ENCODE peak calls at places on chromosomes 3 and 15, in eight cellular contexts. One of them, this sample, is unnamed.

GRCh38 chr3:156764761-156765160 is 61.4 kb upstream of the LEKR1 start:
- DNase-seq in psoas muscle: no peak
- DNase-seq in CD8-positive, alpha-beta T cell: no peak
- DNase-seq in aorta: no peak
- DNase-seq in AG04450: no peak
- DNase-seq in HS-5: no peak
- DNase-seq in activated CD8-positive, alpha-beta memory T cell treated with anti-CD3 and anti-CD28 coated beads, Interleukin-2, amount 50 U/mL, for 48 hours: no peak
- DNase-seq in ELF-1: no peak
- DNase-seq in this sample: peak

GRCh38 chr3:21672303-21672702 is 78.7 kb downstream of the ZNF385D start:
- DNase-seq in psoas muscle: no peak
- DNase-seq in CD8-positive, alpha-beta T cell: no peak
- DNase-seq in aorta: no peak
- DNase-seq in AG04450: peak
- DNase-seq in HS-5: peak
- DNase-seq in activated CD8-positive, alpha-beta memory T cell treated with anti-CD3 and anti-CD28 coated beads, Interleukin-2, amount 50 U/mL, for 48 hours: no peak
- DNase-seq in ELF-1: no peak
- DNase-seq in this sample: peak

GRCh38 chr3:50342818-50343633 is 2.4 kb upstream of the RASSF1 start:
- DNase-seq in psoas muscle: no peak
- DNase-seq in CD8-positive, alpha-beta T cell: no peak
- DNase-seq in aorta: no peak
- DNase-seq in AG04450: no peak
- DNase-seq in HS-5: no peak
- DNase-seq in activated CD8-positive, alpha-beta memory T cell treated with anti-CD3 and anti-CD28 coated beads, Interleukin-2, amount 50 U/mL, for 48 hours: no peak
- DNase-seq in ELF-1: peak
- DNase-seq in this sample: no peak

GRCh38 chr15:58404722-58405121 is 27.1 kb upstream of the LIPC start:
- DNase-seq in psoas muscle: no peak
- DNase-seq in CD8-positive, alpha-beta T cell: no peak
- DNase-seq in aorta: no peak
- DNase-seq in AG04450: no peak
- DNase-seq in HS-5: no peak
- DNase-seq in activated CD8-positive, alpha-beta memory T cell treated with anti-CD3 and anti-CD28 coated beads, Interleukin-2, amount 50 U/mL, for 48 hours: no peak
- DNase-seq in ELF-1: no peak
- DNase-seq in this sample: no peak

GRCh38 chr3:141280086-141280485 is 48.5 kb downstream of the PXYLP1 start:
- DNase-seq in psoas muscle: no peak
- DNase-seq in CD8-positive, alpha-beta T cell: no peak
- DNase-seq in aorta: peak
- DNase-seq in AG04450: no peak
- DNase-seq in HS-5: no peak
- DNase-seq in activated CD8-positive, alpha-beta memory T cell treated with anti-CD3 and anti-CD28 coated beads, Interleukin-2, amount 50 U/mL, for 48 hours: no peak
- DNase-seq in ELF-1: no peak
- DNase-seq in this sample: no peak

GRCh38 chr3:62577153-62577552 is 203.8 kb upstream of the FEZF2 start:
- DNase-seq in psoas muscle: no peak
- DNase-seq in CD8-positive, alpha-beta T cell: no peak
- DNase-seq in aorta: no peak
- DNase-seq in AG04450: no peak
- DNase-seq in HS-5: no peak
- DNase-seq in activated CD8-positive, alpha-beta memory T cell treated with anti-CD3 and anti-CD28 coated beads, Interleukin-2, amount 50 U/mL, for 48 hours: no peak
- DNase-seq in ELF-1: no peak
- DNase-seq in this sample: no peak

GRCh38 chr3:128875556-128876120 is 3.8 kb upstream of the ACAD9 start:
- DNase-seq in psoas muscle: peak
- DNase-seq in CD8-positive, alpha-beta T cell: peak
- DNase-seq in aorta: peak
- DNase-seq in AG04450: no peak
- DNase-seq in HS-5: no peak
- DNase-seq in activated CD8-positive, alpha-beta memory T cell treated with anti-CD3 and anti-CD28 coated beads, Interleukin-2, amount 50 U/mL, for 48 hours: peak
- DNase-seq in ELF-1: peak
- DNase-seq in this sample: peak

GRCh38 chr15:96312641-96313335 is 17.7 kb upstream of the NR2F2 start:
- DNase-seq in psoas muscle: no peak
- DNase-seq in CD8-positive, alpha-beta T cell: no peak
- DNase-seq in aorta: no peak
- DNase-seq in AG04450: no peak
- DNase-seq in HS-5: no peak
- DNase-seq in activated CD8-positive, alpha-beta memory T cell treated with anti-CD3 and anti-CD28 coated beads, Interleukin-2, amount 50 U/mL, for 48 hours: no peak
- DNase-seq in ELF-1: no peak
- DNase-seq in this sample: no peak

GRCh38 chr15:45891766-45892165 is 256.9 kb downstream of the SQOR start:
- DNase-seq in psoas muscle: peak
- DNase-seq in CD8-positive, alpha-beta T cell: no peak
- DNase-seq in aorta: peak
- DNase-seq in AG04450: no peak
- DNase-seq in HS-5: no peak
- DNase-seq in activated CD8-positive, alpha-beta memory T cell treated with anti-CD3 and anti-CD28 coated beads, Interleukin-2, amount 50 U/mL, for 48 hours: no peak
- DNase-seq in ELF-1: no peak
- DNase-seq in this sample: no peak

GRCh38 chr15:63834500-63835210 is 907 bp upstream of the HERC1 start:
- DNase-seq in psoas muscle: no peak
- DNase-seq in CD8-positive, alpha-beta T cell: no peak
- DNase-seq in aorta: no peak
- DNase-seq in AG04450: no peak
- DNase-seq in HS-5: no peak
- DNase-seq in activated CD8-positive, alpha-beta memory T cell treated with anti-CD3 and anti-CD28 coated beads, Interleukin-2, amount 50 U/mL, for 48 hours: no peak
- DNase-seq in ELF-1: no peak
- DNase-seq in this sample: no peak

GRCh38 chr15:31306426-31307269 is 20.0 kb upstream of the KLF13 start:
- DNase-seq in psoas muscle: peak
- DNase-seq in CD8-positive, alpha-beta T cell: no peak
- DNase-seq in aorta: no peak
- DNase-seq in AG04450: no peak
- DNase-seq in HS-5: no peak
- DNase-seq in activated CD8-positive, alpha-beta memory T cell treated with anti-CD3 and anti-CD28 coated beads, Interleukin-2, amount 50 U/mL, for 48 hours: no peak
- DNase-seq in ELF-1: peak
- DNase-seq in this sample: no peak

GRCh38 chr3:96354742-96355141 is 459.7 kb upstream of the EPHA6 start:
- DNase-seq in psoas muscle: no peak
- DNase-seq in CD8-positive, alpha-beta T cell: no peak
- DNase-seq in aorta: no peak
- DNase-seq in AG04450: no peak
- DNase-seq in HS-5: peak
- DNase-seq in activated CD8-positive, alpha-beta memory T cell treated with anti-CD3 and anti-CD28 coated beads, Interleukin-2, amount 50 U/mL, for 48 hours: no peak
- DNase-seq in ELF-1: no peak
- DNase-seq in this sample: peak

GRCh38 chr3:167151671-167152070 is 228.4 kb downstream of the ZBBX start:
- DNase-seq in psoas muscle: no peak
- DNase-seq in CD8-positive, alpha-beta T cell: no peak
- DNase-seq in aorta: no peak
- DNase-seq in AG04450: no peak
- DNase-seq in HS-5: no peak
- DNase-seq in activated CD8-positive, alpha-beta memory T cell treated with anti-CD3 and anti-CD28 coated beads, Interleukin-2, amount 50 U/mL, for 48 hours: no peak
- DNase-seq in ELF-1: no peak
- DNase-seq in this sample: no peak

GRCh38 chr3:146160233-146160963 is 586 bp downstream of the PLOD2 start:
- DNase-seq in psoas muscle: peak
- DNase-seq in CD8-positive, alpha-beta T cell: no peak
- DNase-seq in aorta: peak
- DNase-seq in AG04450: no peak
- DNase-seq in HS-5: no peak
- DNase-seq in activated CD8-positive, alpha-beta memory T cell treated with anti-CD3 and anti-CD28 coated beads, Interleukin-2, amount 50 U/mL, for 48 hours: peak
- DNase-seq in ELF-1: peak
- DNase-seq in this sample: peak

GRCh38 chr3:65412591-65412990 is 626.1 kb downstream of the MAGI1 start:
- DNase-seq in psoas muscle: peak
- DNase-seq in CD8-positive, alpha-beta T cell: no peak
- DNase-seq in aorta: no peak
- DNase-seq in AG04450: no peak
- DNase-seq in HS-5: no peak
- DNase-seq in activated CD8-positive, alpha-beta memory T cell treated with anti-CD3 and anti-CD28 coated beads, Interleukin-2, amount 50 U/mL, for 48 hours: no peak
- DNase-seq in ELF-1: peak
- DNase-seq in this sample: peak

GRCh38 chr3:139187648-139188047 is 143.0 kb upstream of the PRR23C start:
- DNase-seq in psoas muscle: no peak
- DNase-seq in CD8-positive, alpha-beta T cell: no peak
- DNase-seq in aorta: no peak
- DNase-seq in AG04450: no peak
- DNase-seq in HS-5: no peak
- DNase-seq in activated CD8-positive, alpha-beta memory T cell treated with anti-CD3 and anti-CD28 coated beads, Interleukin-2, amount 50 U/mL, for 48 hours: no peak
- DNase-seq in ELF-1: no peak
- DNase-seq in this sample: no peak

GRCh38 chr3:42505849-42506410 is 3.5 kb downstream of the VIPR1 start:
- DNase-seq in psoas muscle: no peak
- DNase-seq in CD8-positive, alpha-beta T cell: no peak
- DNase-seq in aorta: peak
- DNase-seq in AG04450: no peak
- DNase-seq in HS-5: no peak
- DNase-seq in activated CD8-positive, alpha-beta memory T cell treated with anti-CD3 and anti-CD28 coated beads, Interleukin-2, amount 50 U/mL, for 48 hours: peak
- DNase-seq in ELF-1: no peak
- DNase-seq in this sample: no peak

GRCh38 chr15:67838789-67839332 is 984 bp downstream of the RNU6-1 start:
- DNase-seq in psoas muscle: peak
- DNase-seq in CD8-positive, alpha-beta T cell: no peak
- DNase-seq in aorta: peak
- DNase-seq in AG04450: no peak
- DNase-seq in HS-5: no peak
- DNase-seq in activated CD8-positive, alpha-beta memory T cell treated with anti-CD3 and anti-CD28 coated beads, Interleukin-2, amount 50 U/mL, for 48 hours: no peak
- DNase-seq in ELF-1: peak
- DNase-seq in this sample: no peak

This sample was measured in endothelial cell of umbilical vein.